ENCODE peak calls at places on chromosomes 3 and 15, in six cellular contexts. D is M059J; J is left ventricle myocardium superior; A is AG04450; W is naive thymus-derived CD8-positive, alpha-beta T cell; O is ACHN. I is an unnamed sample.

GRCh38 chr3:134708025-134708597 is 57.3 kb upstream of the KY start:
- DNase-seq in A (no peak), D (peak), J (no peak), W (no peak), O (no peak), I (no peak)

GRCh38 chr3:153881201-153881600 is 240.0 kb upstream of the ARHGEF26 start:
- DNase-seq in W (no peak), D (peak), O (no peak), A (no peak), J (no peak), I (no peak)

GRCh38 chr3:162328649-162329048 is 832.0 kb downstream of the OTOL1 start:
- DNase-seq in A (no peak), J (no peak), D (no peak), O (no peak), W (no peak), I (no peak)

GRCh38 chr3:143832433-143832832 is 15.8 kb downstream of the SLC9A9 start:
- DNase-seq in J (no peak), A (no peak), W (no peak), D (peak), O (peak), I (no peak)

GRCh38 chr3:196996454-196997265 is 28.0 kb upstream of the PIGZ start:
- DNase-seq in J (no peak), A (no peak), W (no peak), O (no peak), D (no peak), I (no peak)

GRCh38 chr3:42347928-42348327 is 62.5 kb downstream of the LYZL4 start:
- DNase-seq in O (no peak), A (no peak), D (no peak), J (no peak), W (no peak), I (no peak)

GRCh38 chr15:41207687-41208448 is 22.7 kb downstream of the EXD1 start:
- DNase-seq in W (no peak), J (no peak), A (peak), D (peak), O (no peak), I (no peak)

GRCh38 chr3:57983734-57984518 is 24.3 kb upstream of the FLNB start:
- DNase-seq in A (peak), D (peak), O (peak), J (peak), W (peak), I (peak)

GRCh38 chr3:197750396-197750831 is 731 bp downstream of the FYTTD1 start:
- DNase-seq in O (peak), W (peak), J (peak), A (no peak), D (peak), I (peak)

GRCh38 chr3:171206283-171206682 is 179.8 kb upstream of the SLC2A2 start:
- DNase-seq in D (no peak), O (no peak), J (no peak), A (no peak), W (no peak), I (no peak)

GRCh38 chr3:60673123-60673522 is 578.1 kb downstream of the FHIT start:
- DNase-seq in J (no peak), A (no peak), D (no peak), W (no peak), O (no peak), I (no peak)

GRCh38 chr3:61683409-61684261 is 122.3 kb downstream of the PTPRG start:
- DNase-seq in W (no peak), A (no peak), D (no peak), J (no peak), O (no peak), I (no peak)

GRCh38 chr15:87981969-87982368 is 274.6 kb downstream of the NTRK3 start:
- DNase-seq in O (no peak), A (no peak), J (peak), W (no peak), D (no peak), I (no peak)

GRCh38 chr15:77569647-77570186 is 63.0 kb downstream of the LINGO1 start:
- DNase-seq in J (no peak), O (no peak), A (no peak), D (no peak), W (no peak), I (no peak)

GRCh38 chr3:87727783-87728182 is 331.0 kb downstream of the CGGBP1 start:
- DNase-seq in W (no peak), D (no peak), J (no peak), A (no peak), O (no peak), I (no peak)

GRCh38 chr15:62066663-62067447 is at the start of gene C2CD4A:
- DNase-seq in D (peak), O (peak), W (peak), J (peak), A (no peak), I (peak)

GRCh38 chr3:30826381-30827061 is 67.9 kb downstream of the GADL1 start:
- DNase-seq in J (no peak), D (peak), W (no peak), A (no peak), O (no peak), I (peak)

GRCh38 chr3:80785475-80785874 is 976.0 kb downstream of the GBE1 start:
- DNase-seq in D (peak), J (no peak), O (peak), A (no peak), W (no peak), I (no peak)

GRCh38 chr15:89201465-89202005 is 19.8 kb downstream of the RLBP1 start:
- DNase-seq in J (no peak), A (no peak), D (no peak), W (no peak), O (no peak), I (no peak)

I was measured in left cardiac atrium.